ENCODE peak calls at places on chromosomes 11 and 22, in seven cellular contexts. A, W, I, J, C, S and T are unnamed samples.
A peak's percentile ranks its signal among the peaks of the same experiment; 100 is the strongest.

GRCh38 chr11:118224512-118225180 is at the start of gene JAML:
- DNase-seq in W (peak; percentile 60), S (no peak), A (peak; percentile 82), C (no peak), J (no peak), I (no peak), T (peak; percentile 74)

GRCh38 chr11:11577246-11577855 is 44.5 kb downstream of the GALNT18 start:
- DNase-seq in S (peak; percentile 28), W (no peak), I (no peak), A (peak; percentile 44), C (no peak), J (no peak), T (no peak)

GRCh38 chr11:34379539-34379938 is 21.7 kb upstream of the ABTB2 start:
- DNase-seq in C (peak; percentile 70), W (no peak), A (no peak), S (no peak), I (no peak), J (no peak), T (no peak)

GRCh38 chr22:50706481-50707125 is 31.4 kb upstream of the ACR start:
- DNase-seq in J (peak; percentile 28), C (no peak), I (no peak), A (no peak), S (no peak), W (no peak), T (no peak)

GRCh38 chr11:67372232-67372992 is 986 bp downstream of the CLCF1 start:
- DNase-seq in W (no peak), C (no peak), J (peak; percentile 67), I (no peak), A (no peak), S (no peak), T (peak; percentile 57)

GRCh38 chr11:92390783-92391182 is 166.2 kb downstream of the FAT3 start:
- DNase-seq in A (no peak), I (no peak), S (no peak), W (no peak), C (no peak), J (no peak), T (no peak)

GRCh38 chr11:104705475-104706195 is 192.6 kb downstream of the CASP12 start:
- DNase-seq in J (peak; percentile 35), W (peak; percentile 37), S (peak; percentile 49), A (peak; percentile 77), I (no peak), C (no peak), T (no peak)

GRCh38 chr22:35018995-35019394 is 47.0 kb upstream of the ISX start:
- DNase-seq in W (no peak), S (no peak), J (no peak), A (no peak), C (no peak), I (no peak), T (no peak)

GRCh38 chr11:1862588-1863351 is 9.9 kb downstream of the LSP1 start:
- DNase-seq in J (peak; percentile 46), W (no peak), C (peak; percentile 65), A (no peak), S (no peak), I (no peak), T (no peak)

GRCh38 chr11:123718075-123718868 is 23.2 kb downstream of the ZNF202 start:
- DNase-seq in J (no peak), C (no peak), W (no peak), I (no peak), S (no peak), A (no peak), T (no peak)

GRCh38 chr22:49325531-49326395 is 501.9 kb downstream of the BRD1 start:
- DNase-seq in W (no peak), A (peak; percentile 32), I (no peak), S (no peak), J (peak; percentile 19), C (no peak), T (no peak)

GRCh38 chr22:45743687-45744086 is 72.1 kb downstream of the ATXN10 start:
- DNase-seq in W (no peak), A (no peak), C (peak; percentile 97), J (no peak), S (no peak), I (no peak), T (no peak)

GRCh38 chr22:20982563-20982882 is 426 bp downstream of the LZTR1 start:
- DNase-seq in J (no peak), C (no peak), I (no peak), S (no peak), W (no peak), A (no peak), T (no peak)

GRCh38 chr22:20457506-20458240 is 20.0 kb upstream of the SCARF2 start:
- DNase-seq in A (no peak), W (no peak), S (no peak), I (no peak), J (no peak), C (no peak), T (no peak)

GRCh38 chr11:31722754-31723153 is 88.4 kb downstream of the PAX6 start:
- DNase-seq in S (no peak), C (no peak), A (no peak), W (no peak), I (no peak), J (no peak), T (no peak)

GRCh38 chr22:47018010-47018910 is 255.8 kb downstream of the TBC1D22A start:
- DNase-seq in C (no peak), J (no peak), W (peak; percentile 1), S (no peak), I (no peak), A (no peak), T (no peak)

GRCh38 chr22:30298005-30298701 is 8.8 kb upstream of the CASTOR1 start:
- DNase-seq in J (peak; percentile 70), C (peak; percentile 99), W (peak; percentile 59), S (peak; percentile 86), I (no peak), A (no peak), T (no peak)

GRCh38 chr22:44214187-44214586 is 33.5 kb downstream of the PARVG start:
- DNase-seq in W (no peak), J (no peak), I (no peak), S (no peak), C (no peak), A (peak; percentile 29), T (no peak)

GRCh38 chr11:115845872-115846271 is 341.7 kb upstream of the CADM1 start:
- DNase-seq in A (no peak), I (no peak), S (no peak), J (no peak), W (no peak), C (no peak), T (no peak)

GRCh38 chr22:37130031-37130430 is 19.7 kb downstream of the IL2RB start:
- DNase-seq in J (no peak), W (no peak), A (no peak), S (no peak), C (no peak), I (no peak), T (no peak)
- H3K27me3 ChIP-seq in J (peaks cover 11% of the 10 kb centered on the region), W (no peaks in the 10 kb centered on the region), A (no peaks in the 10 kb centered on the region), S (no peaks in the 10 kb centered on the region), C (no peaks in the 10 kb centered on the region), I (no peaks in the 10 kb centered on the region), T (no peaks in the 10 kb centered on the region)

DNA sequence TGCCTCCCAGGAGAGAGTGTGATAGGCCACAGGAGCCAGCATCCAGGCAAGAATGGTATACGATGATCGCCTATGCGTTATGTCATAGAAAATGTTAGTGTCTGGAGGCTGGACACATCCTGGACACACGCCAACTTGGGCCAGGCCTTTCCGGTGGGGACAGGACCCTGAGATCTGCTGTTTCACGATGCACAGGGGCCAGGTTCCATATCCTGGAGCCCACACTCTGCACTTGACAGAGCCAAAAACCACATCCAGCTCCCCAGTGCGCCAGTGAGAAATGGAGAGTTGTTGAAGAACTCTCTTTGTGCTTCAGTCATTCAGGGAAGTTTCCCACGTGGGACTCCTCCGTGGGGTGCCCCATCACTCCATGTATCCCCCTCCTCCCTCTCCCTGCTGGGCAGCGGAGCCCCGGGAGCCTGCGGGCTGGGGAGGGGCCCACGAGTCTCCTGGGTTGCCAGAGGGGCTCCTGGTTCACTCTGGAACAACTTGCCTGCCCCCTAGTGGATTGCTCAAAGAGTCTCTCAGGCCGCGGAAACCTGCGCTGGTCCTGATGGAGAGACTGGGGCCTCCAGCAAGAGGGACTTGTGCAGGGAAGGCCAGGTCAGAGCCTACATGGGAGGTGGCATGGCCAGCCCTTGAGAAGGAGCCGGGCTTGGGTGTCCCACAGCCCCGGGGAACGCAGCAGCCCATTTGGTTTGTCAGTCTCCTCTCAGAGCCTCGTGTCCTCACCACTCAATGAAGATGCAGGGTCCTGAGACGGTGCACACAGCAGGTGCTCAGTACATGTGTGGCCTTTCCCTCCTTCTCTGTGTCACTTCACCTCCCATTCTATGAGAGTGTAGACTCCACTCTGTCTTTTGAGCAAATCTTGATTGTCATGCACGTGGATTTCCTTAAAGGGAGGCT is 10.2 kb upstream of the LRRC32 start:
- DNase-seq in A (peak; percentile 65), W (peak; percentile 72), I (peak; percentile 40), J (peak; percentile 58), S (peak; percentile 64), C (peak; percentile 54), T (peak; percentile 63)
- H3K27me3 ChIP-seq in A (no peaks in the 10 kb centered on the region), W (no peaks in the 10 kb centered on the region), I (no peaks in the 10 kb centered on the region), J (peaks cover 8% of the 10 kb centered on the region), S (no peaks in the 10 kb centered on the region), C (no peaks in the 10 kb centered on the region), T (no peaks in the 10 kb centered on the region)

GRCh38 chr11:61515686-61516085 is 7.1 kb downstream of the LRRC10B start:
- DNase-seq in W (no peak), A (no peak), J (no peak), S (no peak), C (no peak), I (no peak), T (no peak)
- H3K27me3 ChIP-seq in W (peaks cover 10% of the 10 kb centered on the region), A (peaks cover 6% of the 10 kb centered on the region), J (peaks cover 30% of the 10 kb centered on the region), S (no peaks in the 10 kb centered on the region), C (no peaks in the 10 kb centered on the region), I (no peaks in the 10 kb centered on the region), T (no peaks in the 10 kb centered on the region)

DNA sequence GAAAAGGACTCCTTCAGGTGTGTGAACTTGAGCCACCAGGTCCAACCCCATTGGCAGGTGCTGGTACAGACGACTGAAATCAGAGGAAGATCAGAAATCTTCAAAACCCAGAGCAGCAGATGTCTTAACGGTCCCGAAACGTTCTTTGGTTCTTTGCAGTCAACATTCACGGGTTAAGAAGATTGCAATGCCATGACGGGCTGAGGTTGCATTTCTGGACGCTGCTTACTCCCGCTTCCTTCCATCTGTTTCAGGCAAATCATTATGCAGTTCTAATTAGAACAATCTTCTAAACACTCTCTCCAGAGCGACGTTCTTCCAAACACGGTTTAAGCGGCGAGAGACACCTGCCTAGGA is 504 bp upstream of the LUZP2 start:
- DNase-seq in W (no peak), S (no peak), I (no peak), J (no peak), C (no peak), A (no peak), T (no peak)
- H3K27me3 ChIP-seq in W (peaks cover 36% of the 10 kb centered on the region), S (no peaks in the 10 kb centered on the region), I (no peaks in the 10 kb centered on the region), J (peaks cover 16% of the 10 kb centered on the region), C (no peaks in the 10 kb centered on the region), A (no peaks in the 10 kb centered on the region), T (no peaks in the 10 kb centered on the region)